ENCODE peak calls at places on chromosomes 16 and 17, in four cellular contexts. One of them, this sample, is unnamed.

GRCh38 chr17:30567231-30568116 is 90.3 kb downstream of the GOSR1 start:
- DNase-seq in CD8-positive, alpha-beta T cell: no peak
- DNase-seq in Caco-2: no peak
- DNase-seq in A549: no peak
- DNase-seq in this sample: no peak

GRCh38 chr17:63151981-63152523 is 186.0 kb downstream of the TANC2 start:
- DNase-seq in CD8-positive, alpha-beta T cell: no peak
- DNase-seq in Caco-2: no peak
- DNase-seq in A549: no peak
- DNase-seq in this sample: no peak

GRCh38 chr17:51487947-51488346 is 227.6 kb downstream of the UTP18 start:
- DNase-seq in CD8-positive, alpha-beta T cell: no peak
- DNase-seq in Caco-2: peak
- DNase-seq in A549: no peak
- DNase-seq in this sample: no peak

GRCh38 chr17:45429338-45430005 is 3.2 kb downstream of the ARHGAP27 start:
- DNase-seq in CD8-positive, alpha-beta T cell: no peak
- DNase-seq in Caco-2: no peak
- DNase-seq in A549: no peak
- DNase-seq in this sample: no peak

GRCh38 chr17:46108550-46109110 is 84.6 kb downstream of the KANSL1 start:
- DNase-seq in CD8-positive, alpha-beta T cell: no peak
- DNase-seq in Caco-2: no peak
- DNase-seq in A549: no peak
- DNase-seq in this sample: no peak

GRCh38 chr17:42894283-42895184 is 6.1 kb upstream of the G6PC1 start:
- DNase-seq in CD8-positive, alpha-beta T cell: no peak
- DNase-seq in Caco-2: peak
- DNase-seq in A549: no peak
- DNase-seq in this sample: no peak

GRCh38 chr17:39629894-39630293 is 3.1 kb downstream of the PPP1R1B start:
- DNase-seq in CD8-positive, alpha-beta T cell: no peak
- DNase-seq in Caco-2: no peak
- DNase-seq in A549: no peak
- DNase-seq in this sample: no peak

GRCh38 chr16:47854737-47855136 is 301.1 kb downstream of the ABCC12 start:
- DNase-seq in CD8-positive, alpha-beta T cell: no peak
- DNase-seq in Caco-2: no peak
- DNase-seq in A549: no peak
- DNase-seq in this sample: no peak

GRCh38 chr16:50296807-50297206 is 30.5 kb downstream of the ADCY7 start:
- DNase-seq in CD8-positive, alpha-beta T cell: no peak
- DNase-seq in Caco-2: no peak
- DNase-seq in A549: no peak
- DNase-seq in this sample: no peak

GRCh38 chr16:3857189-3858013 is 23.1 kb downstream of the CREBBP start:
- DNase-seq in CD8-positive, alpha-beta T cell: no peak
- DNase-seq in Caco-2: no peak
- DNase-seq in A549: no peak
- DNase-seq in this sample: no peak

GRCh38 chr17:57136355-57136754 is 51.3 kb downstream of the AKAP1 start:
- DNase-seq in CD8-positive, alpha-beta T cell: no peak
- DNase-seq in Caco-2: no peak
- DNase-seq in A549: no peak
- DNase-seq in this sample: no peak

GRCh38 chr17:74467221-74467951 is 952 bp downstream of the CD300A start:
- DNase-seq in CD8-positive, alpha-beta T cell: no peak
- DNase-seq in Caco-2: no peak
- DNase-seq in A549: no peak
- DNase-seq in this sample: no peak

DNA sequence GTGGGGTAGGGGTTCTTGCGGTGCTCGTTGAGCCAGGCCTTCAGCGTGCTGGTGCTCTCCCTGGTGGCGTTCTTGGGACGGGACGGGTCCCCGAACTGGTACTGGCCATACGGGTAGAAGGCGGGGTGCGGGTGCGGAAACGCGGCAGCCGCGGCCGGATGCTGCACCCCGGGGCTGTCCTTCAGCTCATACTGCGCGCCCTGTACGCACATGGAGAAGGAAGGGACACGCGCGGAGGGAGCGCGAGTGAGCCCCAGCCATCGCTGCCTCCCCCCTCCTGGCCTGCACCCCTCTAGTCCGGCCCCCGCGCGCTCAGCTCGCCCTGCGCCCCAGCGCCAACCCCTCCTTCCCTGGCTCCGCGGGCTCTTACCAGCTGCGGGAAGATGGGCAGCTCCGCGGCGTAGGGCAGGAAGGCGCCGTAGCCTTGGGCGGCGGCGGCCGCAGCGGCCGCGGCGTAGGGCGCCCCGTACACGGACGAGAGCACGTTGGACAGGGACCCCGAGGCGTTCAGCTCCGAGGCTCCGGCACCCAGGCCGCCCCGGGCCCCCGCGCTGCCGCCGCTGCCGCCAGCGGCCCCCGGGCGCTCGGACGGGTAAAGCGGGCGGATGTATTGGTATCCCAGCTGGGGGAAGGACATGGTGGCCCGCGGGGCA is 1.0 kb downstream of the IRX3 start:
- DNase-seq in CD8-positive, alpha-beta T cell: no peak
- DNase-seq in Caco-2: peak
- DNase-seq in A549: no peak
- DNase-seq in this sample: no peak
- TF ChIP-seq CTCF in CD8-positive, alpha-beta T cell: no peak
- TF ChIP-seq CTCF in Caco-2: no peak
- TF ChIP-seq CTCF in A549: no peak
- TF ChIP-seq CTCF in this sample: no peak

GRCh38 chr17:48228720-48229119 is 121.2 kb downstream of the SNX11 start:
- DNase-seq in CD8-positive, alpha-beta T cell: no peak
- DNase-seq in Caco-2: no peak
- DNase-seq in A549: no peak
- DNase-seq in this sample: no peak
- TF ChIP-seq CTCF in CD8-positive, alpha-beta T cell: no peak
- TF ChIP-seq CTCF in Caco-2: peak
- TF ChIP-seq CTCF in A549: no peak
- TF ChIP-seq CTCF in this sample: no peak

GRCh38 chr16:2450535-2450934 is 9.4 kb upstream of the TEDC2 start:
- DNase-seq in CD8-positive, alpha-beta T cell: no peak
- DNase-seq in Caco-2: no peak
- DNase-seq in A549: no peak
- DNase-seq in this sample: no peak
- TF ChIP-seq CTCF in CD8-positive, alpha-beta T cell: no peak
- TF ChIP-seq CTCF in Caco-2: no peak
- TF ChIP-seq CTCF in A549: no peak
- TF ChIP-seq CTCF in this sample: no peak

GRCh38 chr16:10984509-10984908 is 40.1 kb downstream of the CLEC16A start:
- DNase-seq in CD8-positive, alpha-beta T cell: no peak
- DNase-seq in Caco-2: no peak
- DNase-seq in A549: no peak
- DNase-seq in this sample: no peak

GRCh38 chr16:10982430-10983174 is 38.2 kb downstream of the CLEC16A start:
- DNase-seq in CD8-positive, alpha-beta T cell: no peak
- DNase-seq in Caco-2: no peak
- DNase-seq in A549: no peak
- DNase-seq in this sample: no peak

GRCh38 chr16:10981697-10982216 is 37.4 kb downstream of the CLEC16A start:
- DNase-seq in CD8-positive, alpha-beta T cell: no peak
- DNase-seq in Caco-2: peak
- DNase-seq in A549: peak
- DNase-seq in this sample: no peak

GRCh38 chr16:10980811-10981210 is 36.4 kb downstream of the CLEC16A start:
- DNase-seq in CD8-positive, alpha-beta T cell: no peak
- DNase-seq in Caco-2: no peak
- DNase-seq in A549: no peak
- DNase-seq in this sample: no peak

DNA sequence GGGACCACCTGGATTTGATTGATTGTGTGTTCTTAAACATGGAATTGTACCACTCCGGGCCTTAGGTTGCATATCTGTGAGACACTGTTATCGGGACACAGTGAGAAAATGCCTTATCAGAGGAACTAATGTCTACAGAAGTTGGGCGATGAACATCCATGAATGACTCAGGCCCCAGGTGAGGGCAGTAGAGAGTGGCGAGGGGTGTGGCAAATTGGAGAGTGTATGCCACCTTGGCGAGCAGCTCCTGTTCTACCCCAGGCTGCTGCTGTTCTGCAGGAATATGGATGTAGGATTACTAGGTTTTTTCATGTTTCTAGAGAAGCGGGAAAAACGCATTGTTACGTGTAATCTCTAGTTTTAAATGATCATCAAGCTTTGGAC is 38.8 kb downstream of the CLEC16A start:
- DNase-seq in CD8-positive, alpha-beta T cell: no peak
- DNase-seq in Caco-2: no peak
- DNase-seq in A549: no peak
- DNase-seq in this sample: no peak
- TF ChIP-seq CTCF in CD8-positive, alpha-beta T cell: no peak
- TF ChIP-seq CTCF in Caco-2: no peak
- TF ChIP-seq CTCF in A549: no peak
- TF ChIP-seq CTCF in this sample: no peak

GRCh38 chr17:16945513-16946201 is 26.3 kb downstream of the TNFRSF13B start:
- DNase-seq in CD8-positive, alpha-beta T cell: no peak
- DNase-seq in Caco-2: no peak
- DNase-seq in A549: no peak
- DNase-seq in this sample: no peak
- TF ChIP-seq CTCF in CD8-positive, alpha-beta T cell: no peak
- TF ChIP-seq CTCF in Caco-2: no peak
- TF ChIP-seq CTCF in A549: no peak
- TF ChIP-seq CTCF in this sample: no peak

DNA sequence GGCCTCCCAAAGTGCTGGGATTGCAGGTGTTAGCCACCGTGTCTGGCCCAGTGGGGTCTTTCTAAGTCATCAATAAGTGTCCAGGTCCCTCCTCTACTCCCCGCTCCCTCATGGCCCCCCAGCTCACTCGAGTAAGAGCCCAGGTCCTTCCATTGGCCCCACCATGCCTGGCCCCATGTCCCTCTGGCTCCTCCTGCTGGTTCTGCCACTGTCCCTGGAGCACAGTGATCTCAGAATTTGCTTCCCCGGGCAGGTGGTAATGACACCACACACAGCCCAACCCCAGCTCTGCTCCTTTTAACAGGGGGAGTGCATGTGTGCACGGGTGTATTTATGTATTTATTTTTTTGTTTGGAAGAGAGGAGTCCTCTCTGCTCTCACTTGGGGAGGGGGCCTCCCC is 19.6 kb downstream of the MGAT5B start:
- DNase-seq in CD8-positive, alpha-beta T cell: no peak
- DNase-seq in Caco-2: no peak
- DNase-seq in A549: no peak
- DNase-seq in this sample: no peak
- TF ChIP-seq CTCF in CD8-positive, alpha-beta T cell: no peak
- TF ChIP-seq CTCF in Caco-2: no peak
- TF ChIP-seq CTCF in A549: no peak
- TF ChIP-seq CTCF in this sample: no peak

GRCh38 chr17:66285149-66285548 is 17.3 kb upstream of the PRKCA start:
- DNase-seq in CD8-positive, alpha-beta T cell: no peak
- DNase-seq in Caco-2: no peak
- DNase-seq in A549: no peak
- DNase-seq in this sample: no peak

GRCh38 chr17:66292351-66292750 is 10.1 kb upstream of the PRKCA start:
- DNase-seq in CD8-positive, alpha-beta T cell: no peak
- DNase-seq in Caco-2: no peak
- DNase-seq in A549: no peak
- DNase-seq in this sample: no peak

GRCh38 chr17:66287911-66288310 is 14.5 kb upstream of the PRKCA start:
- DNase-seq in CD8-positive, alpha-beta T cell: no peak
- DNase-seq in Caco-2: no peak
- DNase-seq in A549: no peak
- DNase-seq in this sample: no peak

GRCh38 chr17:66290097-66290722 is 12.2 kb upstream of the PRKCA start:
- DNase-seq in CD8-positive, alpha-beta T cell: no peak
- DNase-seq in Caco-2: peak
- DNase-seq in A549: no peak
- DNase-seq in this sample: no peak
- TF ChIP-seq CTCF in CD8-positive, alpha-beta T cell: no peak
- TF ChIP-seq CTCF in Caco-2: peak
- TF ChIP-seq CTCF in A549: peak
- TF ChIP-seq CTCF in this sample: no peak

DNA sequence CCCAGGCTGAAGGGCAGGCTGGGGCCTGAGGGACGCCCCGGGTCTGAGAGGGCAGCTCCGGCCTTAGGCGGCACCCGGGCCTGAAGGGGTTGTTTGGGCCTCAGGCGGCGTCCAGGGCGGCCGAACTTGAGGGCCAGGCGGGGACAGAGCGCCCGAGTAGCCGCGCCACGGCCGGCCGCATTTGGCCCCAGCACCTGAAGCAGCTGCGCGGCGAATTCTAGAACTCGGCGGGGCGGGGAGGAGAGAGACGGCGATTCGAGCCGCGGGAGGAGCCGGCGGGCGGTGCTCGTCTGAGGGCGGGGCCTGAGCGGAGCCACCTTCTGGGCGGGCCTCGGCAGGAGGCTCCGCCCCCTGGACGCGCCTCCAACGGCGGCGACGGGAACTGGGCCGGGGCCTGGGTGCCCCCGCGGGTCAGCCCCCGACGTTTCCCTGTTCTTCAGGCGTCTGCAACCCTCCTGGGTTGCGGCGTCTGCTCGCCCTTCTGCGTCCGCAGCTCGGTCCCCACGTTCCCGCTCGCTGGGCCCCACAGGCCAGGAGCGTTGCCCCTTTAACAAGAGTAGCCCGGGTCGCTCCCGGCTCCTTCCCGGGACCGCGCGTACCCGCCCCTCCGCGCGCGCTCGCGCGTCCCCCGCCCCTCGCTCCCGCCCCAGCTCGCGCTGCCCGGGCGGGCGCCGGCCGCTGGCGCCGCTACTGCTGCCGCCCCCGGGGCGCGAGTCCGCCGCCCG is at the start of the genes INCA1 and KIF1C:
- DNase-seq in CD8-positive, alpha-beta T cell: peak
- DNase-seq in Caco-2: peak
- DNase-seq in A549: peak
- DNase-seq in this sample: peak
- TF ChIP-seq CTCF in CD8-positive, alpha-beta T cell: no peak
- TF ChIP-seq CTCF in Caco-2: no peak
- TF ChIP-seq CTCF in A549: no peak
- TF ChIP-seq CTCF in this sample: no peak